ENCODE peak calls at places on chromosomes 3 and 15, in four cellular contexts. X, N, A and E are unnamed samples.
A peak's percentile ranks its signal among the peaks of the same experiment; 100 is the strongest.

GRCh38 chr15:38768970-38769369 is 204.4 kb upstream of the RASGRP1 start:
- DNase-seq in A (no peak), X (peak; percentile 55), N (peak; percentile 19), E (peak; percentile 55)

GRCh38 chr3:194871864-194872668 is 186.4 kb downstream of the FAM43A start:
- DNase-seq in N (peak; percentile 65), A (peak; percentile 66), X (peak; percentile 61), E (no peak)

GRCh38 chr3:152916753-152917279 is 81.9 kb downstream of the P2RY1 start:
- DNase-seq in N (no peak), X (no peak), A (no peak), E (no peak)

GRCh38 chr15:70853855-70854668 is at the start of gene LARP6:
- DNase-seq in A (peak; percentile 22), X (peak; percentile 37), N (peak; percentile 48), E (peak; percentile 89)

GRCh38 chr15:83295417-83295816 is 11.0 kb upstream of the BNC1 start:
- DNase-seq in X (no peak), A (no peak), N (no peak), E (no peak)

GRCh38 chr3:111737712-111738097 is 121.4 kb upstream of the PHLDB2 start:
- DNase-seq in N (peak; percentile 96), X (peak; percentile 97), A (peak; percentile 90), E (no peak)

GRCh38 chr3:41317718-41318117 is 118.4 kb downstream of the CTNNB1 start:
- DNase-seq in A (peak; percentile 23), X (peak; percentile 27), N (peak; percentile 76), E (no peak)

GRCh38 chr15:59794229-59794886 is 105.2 kb upstream of the BNIP2 start:
- DNase-seq in X (no peak), A (peak; percentile 37), N (no peak), E (no peak)

GRCh38 chr3:157065201-157065600 is 94.7 kb downstream of the CCNL1 start:
- DNase-seq in A (no peak), N (no peak), X (no peak), E (peak; percentile 62)

GRCh38 chr15:47505712-47506542 is 211.4 kb upstream of the SEMA6D start:
- DNase-seq in N (no peak), X (peak; percentile 40), A (no peak), E (no peak)

GRCh38 chr3:23735575-23736326 is 70.0 kb upstream of the UBE2E1 start:
- DNase-seq in A (no peak), N (no peak), X (peak; percentile 52), E (peak; percentile 26)

GRCh38 chr3:50495609-50496423 is 7.6 kb downstream of the CACNA2D2 start:
- DNase-seq in X (no peak), A (no peak), N (no peak), E (no peak)

GRCh38 chr3:166713787-166714186 is 666.3 kb downstream of the ZBBX start:
- DNase-seq in A (no peak), X (no peak), N (no peak), E (no peak)

GRCh38 chr15:38899300-38899699 is 334.7 kb upstream of the RASGRP1 start:
- DNase-seq in X (no peak), N (peak; percentile 32), A (peak; percentile 80), E (no peak)

GRCh38 chr15:44606740-44607139 is 56.7 kb downstream of the SPG11 start:
- DNase-seq in A (no peak), X (no peak), N (no peak), E (no peak)

GRCh38 chr3:149828390-149828789 is 15.4 kb downstream of the RNF13 start:
- DNase-seq in A (no peak), N (no peak), X (no peak), E (no peak)

GRCh38 chr3:189941679-189942078 is 179.0 kb downstream of the P3H2 start:
- DNase-seq in A (peak; percentile 80), X (peak; percentile 9), N (peak; percentile 65), E (no peak)

GRCh38 chr15:70172124-70172523 is 74.4 kb upstream of the TLE3 start:
- DNase-seq in A (no peak), N (no peak), X (no peak), E (no peak)

GRCh38 chr3:196688349-196688748 is 23.7 kb downstream of the CEP19 start:
- DNase-seq in A (peak; percentile 42), N (no peak), X (peak; percentile 77), E (no peak)

GRCh38 chr15:70328137-70329115 is 230.7 kb upstream of the TLE3 start:
- DNase-seq in N (no peak), A (no peak), X (peak; percentile 65), E (no peak)

GRCh38 chr3:159733194-159733860 is 255.3 kb upstream of the IL12A start:
- DNase-seq in N (peak; percentile 68), A (peak; percentile 23), X (peak; percentile 44), E (peak; percentile 33)

GRCh38 chr3:38992117-38992779 is 59.5 kb downstream of the SCN11A start:
- DNase-seq in X (peak; percentile 59), N (peak; percentile 85), A (peak; percentile 71), E (no peak)

GRCh38 chr3:119245778-119246177 is 5.1 kb upstream of the B4GALT4 start:
- DNase-seq in X (no peak), N (no peak), A (no peak), E (no peak)

GRCh38 chr15:83378921-83379561 is 68.1 kb upstream of the SH3GL3 start:
- DNase-seq in X (no peak), A (peak; percentile 83), N (peak; percentile 58), E (no peak)

GRCh38 chr3:32945136-32945535 is 6.3 kb upstream of the CCR4 start:
- DNase-seq in N (peak; percentile 93), A (peak; percentile 84), X (no peak), E (no peak)

GRCh38 chr3:59873576-59874230 is 823.9 kb upstream of the CFAP20DC start:
- DNase-seq in A (no peak), X (no peak), N (no peak), E (no peak)

GRCh38 chr3:185335799-185336198 is 27.1 kb upstream of the MAP3K13 start:
- DNase-seq in A (peak; percentile 89), X (no peak), N (peak; percentile 98), E (no peak)

GRCh38 chr3:169173231-169173630 is 490.3 kb downstream of the MECOM start:
- DNase-seq in N (peak; percentile 96), A (peak; percentile 88), X (no peak), E (peak; percentile 48)

GRCh38 chr15:35068861-35069260 is 16.2 kb downstream of the NANOGP8 start:
- DNase-seq in N (no peak), X (no peak), A (no peak), E (no peak)

GRCh38 chr3:48962939-48963338 is 27.1 kb upstream of the P4HTM start:
- DNase-seq in X (no peak), A (no peak), N (no peak), E (no peak)

GRCh38 chr3:53243165-53243564 is 12.7 kb downstream of the TKT start:
- DNase-seq in X (peak; percentile 35), A (no peak), N (no peak), E (no peak)

GRCh38 chr3:116256843-116257485 is 188.3 kb downstream of the LSAMP start:
- DNase-seq in N (no peak), A (no peak), X (no peak), E (no peak)

GRCh38 chr3:195224156-195224979 is 46.6 kb downstream of the XXYLT1 start:
- DNase-seq in X (no peak), A (no peak), N (no peak), E (no peak)

GRCh38 chr3:83435173-83435572 is 1523.6 kb upstream of the CADM2 start:
- DNase-seq in A (no peak), X (no peak), N (no peak), E (peak; percentile 17)

GRCh38 chr3:7813412-7813811 is 688.2 kb upstream of the LMCD1 start:
- DNase-seq in X (no peak), N (no peak), A (no peak), E (no peak)

GRCh38 chr3:195699148-195699771 is 21.5 kb upstream of the MUC20 start:
- DNase-seq in A (no peak), N (no peak), X (no peak), E (no peak)

GRCh38 chr3:29026959-29027358 is 253.9 kb upstream of the RBMS3 start:
- DNase-seq in N (peak; percentile 13), X (peak; percentile 40), A (peak; percentile 86), E (no peak)

GRCh38 chr3:71987089-71987735 is 202.3 kb upstream of the PROK2 start:
- DNase-seq in A (no peak), X (peak; percentile 25), N (peak; percentile 43), E (no peak)

GRCh38 chr15:72345280-72345679 is 25.3 kb upstream of the CELF6 start:
- DNase-seq in X (no peak), N (no peak), A (no peak), E (no peak)

GRCh38 chr3:79199966-79200365 is 567.8 kb downstream of the ROBO1 start:
- DNase-seq in X (no peak), N (no peak), A (no peak), E (no peak)

GRCh38 chr3:79202471-79203143 is 565.2 kb downstream of the ROBO1 start:
- DNase-seq in A (no peak), X (no peak), N (no peak), E (peak; percentile 17)

GRCh38 chr3:79204351-79204750 is 563.4 kb downstream of the ROBO1 start:
- DNase-seq in X (no peak), A (no peak), N (no peak), E (peak; percentile 44)

GRCh38 chr3:79200456-79200855 is 567.3 kb downstream of the ROBO1 start:
- DNase-seq in X (no peak), N (no peak), A (no peak), E (no peak)

GRCh38 chr3:79203144-79203519 is 564.7 kb downstream of the ROBO1 start:
- DNase-seq in X (no peak), N (no peak), A (no peak), E (no peak)
- H3K9ac ChIP-seq in X (no peak overlapping the region), N (no peak overlapping the region), A (no peak overlapping the region), E (no peak overlapping the region)

GRCh38 chr15:67824157-67824899 is 981 bp upstream of the SKOR1 start:
- DNase-seq in N (no peak), A (no peak), X (no peak), E (no peak)

GRCh38 chr15:67825880-67826716 is 789 bp downstream of the SKOR1 start:
- DNase-seq in N (no peak), A (no peak), X (no peak), E (peak; percentile 58)

GRCh38 chr15:67826717-67827560 is 1.6 kb downstream of the SKOR1 start:
- DNase-seq in X (no peak), A (no peak), N (no peak), E (peak; percentile 44)

GRCh38 chr15:67823371-67824156 is 1.7 kb upstream of the SKOR1 start:
- DNase-seq in A (no peak), X (no peak), N (no peak), E (peak; percentile 56)

GRCh38 chr15:67824900-67825879 is at the start of gene SKOR1:
- DNase-seq in N (no peak), X (peak; percentile 39), A (no peak), E (peak; percentile 85)
- TF ChIP-seq EZH2 in N (no peak), X (no peak), A (peak; percentile 64), E (peak; percentile 75)

GRCh38 chr15:68334661-68335124 is 57.1 kb downstream of the FEM1B start:
- DNase-seq in X (peak; percentile 18), A (no peak), N (no peak), E (no peak)
- H3K9ac ChIP-seq in X (no peak overlapping the region), A (no peak overlapping the region), N (no peak overlapping the region), E (no peak overlapping the region)

DNA sequence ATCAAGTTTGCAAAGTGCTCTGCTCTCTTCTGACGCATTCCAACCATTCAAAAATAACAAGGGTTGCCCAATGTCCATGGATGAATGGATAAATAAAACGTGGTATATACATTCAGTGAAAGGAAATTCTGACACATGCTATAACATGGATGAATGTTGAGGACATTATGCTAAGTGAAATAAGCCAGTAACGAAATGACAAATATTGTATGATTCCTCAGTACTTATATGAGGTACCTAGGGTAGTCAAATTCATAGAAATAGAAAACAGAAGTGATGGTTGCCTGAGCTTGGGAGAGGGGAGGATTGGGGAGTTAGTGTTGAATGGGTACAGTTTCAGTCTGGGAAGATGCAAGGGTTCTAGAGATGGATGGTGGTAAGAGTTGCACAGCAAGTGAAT is 33.9 kb downstream of the SH3BP5 start:
- DNase-seq in A (no peak), X (no peak), N (no peak), E (no peak)
- TF ChIP-seq EZH2 in A (no peak), X (no peak), N (no peak), E (no peak)